ENCODE peak calls at places on chromosomes 3 and 15, in nine cellular contexts. Z, H, G, W, T, N, D, X and E are unnamed samples.
A peak's percentile ranks its signal among the peaks of the same experiment; 100 is the strongest.

GRCh38 chr3:50126287-50127211 is 28.6 kb upstream of the SEMA3F start:
- DNase-seq in W (no peak), T (no peak), N (no peak), X (no peak), D (no peak), Z (no peak), H (peak; percentile 59), G (peak; percentile 51), E (peak; percentile 17)

GRCh38 chr15:83404143-83404542 is 43.0 kb upstream of the SH3GL3 start:
- DNase-seq in N (no peak), T (no peak), H (no peak), W (no peak), X (no peak), Z (no peak), D (no peak), G (no peak), E (no peak)

GRCh38 chr3:23776352-23776891 is 29.3 kb upstream of the UBE2E1 start:
- DNase-seq in T (no peak), W (no peak), N (no peak), G (no peak), D (no peak), Z (peak; percentile 52), X (no peak), H (peak; percentile 24), E (peak; percentile 54)

GRCh38 chr3:46875560-46875959 is 2.0 kb upstream of the PTH1R start:
- DNase-seq in Z (no peak), N (no peak), D (no peak), X (no peak), H (no peak), T (no peak), W (no peak), G (no peak), E (no peak)

GRCh38 chr3:10248984-10249748 is 907 bp downstream of the TATDN2 start:
- DNase-seq in H (no peak), W (peak; percentile 84), D (peak; percentile 4), G (no peak), X (peak; percentile 33), N (peak; percentile 70), Z (no peak), T (peak; percentile 52), E (no peak)

GRCh38 chr15:29018983-29019875 is 133.5 kb downstream of the APBA2 start:
- DNase-seq in T (no peak), W (no peak), G (no peak), X (no peak), D (no peak), N (no peak), H (no peak), Z (no peak), E (no peak)

GRCh38 chr15:27906802-27907201 is 192.3 kb downstream of the OCA2 start:
- DNase-seq in H (no peak), D (no peak), X (no peak), N (no peak), W (no peak), Z (no peak), T (no peak), G (no peak), E (no peak)

GRCh38 chr15:47762621-47763020 is 45.3 kb downstream of the SEMA6D start:
- DNase-seq in D (no peak), X (no peak), W (no peak), H (no peak), G (no peak), T (no peak), N (no peak), Z (no peak), E (no peak)

GRCh38 chr3:136545664-136546266 is 206.4 kb downstream of the STAG1 start:
- DNase-seq in G (no peak), T (no peak), H (peak; percentile 23), X (no peak), N (peak; percentile 2), W (no peak), Z (no peak), D (no peak), E (no peak)
- TF ChIP-seq CTCF in G (peak; percentile 42), T (no peak), H (peak; percentile 60), X (no peak), N (peak; percentile 20), W (no peak), Z (peak; percentile 28), D (no peak), E (no peak)

GRCh38 chr15:56737791-56738190 is 4.5 kb upstream of the ZNF280D start:
- DNase-seq in W (no peak), Z (no peak), N (no peak), D (no peak), H (no peak), T (no peak), X (no peak), G (no peak), E (no peak)

GRCh38 chr15:56739474-56739873 is 6.2 kb upstream of the ZNF280D start:
- DNase-seq in N (no peak), H (no peak), G (no peak), D (no peak), Z (no peak), T (no peak), X (no peak), W (no peak), E (no peak)

GRCh38 chr15:56736881-56737707 is 3.8 kb upstream of the ZNF280D start:
- DNase-seq in Z (no peak), H (no peak), N (peak; percentile 73), W (no peak), X (no peak), T (no peak), G (no peak), D (no peak), E (no peak)

GRCh38 chr15:56741541-56741940 is 8.2 kb upstream of the ZNF280D start:
- DNase-seq in Z (no peak), N (no peak), D (no peak), X (no peak), H (no peak), G (no peak), T (no peak), W (no peak), E (peak; percentile 31)

GRCh38 chr15:56739964-56740640 is 6.8 kb upstream of the ZNF280D start:
- DNase-seq in Z (no peak), D (no peak), T (no peak), W (peak; percentile 5), H (no peak), X (no peak), G (no peak), N (peak; percentile 52), E (no peak)
- TF ChIP-seq CTCF in Z (no peak), D (no peak), T (no peak), W (peak; percentile 43), H (peak; percentile 25), X (no peak), G (no peak), N (peak; percentile 54), E (peak; percentile 8)

DNA sequence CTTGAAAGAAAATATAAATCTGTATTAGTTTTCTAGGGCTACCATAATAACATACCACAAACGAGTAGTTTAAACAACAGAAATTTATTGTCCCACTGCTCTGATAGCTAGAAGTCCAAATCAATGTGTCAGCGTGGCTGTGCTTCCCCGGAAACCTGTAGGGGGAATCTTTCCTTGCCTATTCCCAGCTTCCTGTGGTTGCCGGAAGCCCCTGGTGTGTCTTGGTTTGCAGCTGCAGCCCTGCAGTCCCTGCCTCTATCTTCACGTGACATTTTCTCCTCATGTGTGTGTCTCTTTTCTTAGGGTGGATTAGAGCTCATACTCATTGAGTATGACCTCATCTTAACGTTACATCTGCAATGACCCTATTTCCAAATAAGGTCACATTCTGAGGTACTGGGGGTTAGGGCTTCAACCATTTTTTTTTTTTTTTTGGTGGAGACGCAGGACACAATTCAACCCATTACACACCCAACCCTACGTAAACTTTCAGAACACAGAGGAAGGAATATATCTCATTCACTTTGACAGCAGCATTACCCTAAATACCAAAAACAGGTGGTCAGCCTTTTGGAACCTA is 88.8 kb downstream of the RYK start:
- DNase-seq in D (no peak), T (no peak), X (no peak), H (no peak), W (no peak), G (no peak), Z (no peak), N (no peak), E (no peak)
- TF ChIP-seq CTCF in D (peak; percentile 26), T (no peak), X (no peak), H (no peak), W (no peak), G (no peak), Z (no peak), N (no peak), E (no peak)

GRCh38 chr3:44048949-44049348 is 192.7 kb upstream of the TOPAZ1 start:
- DNase-seq in H (no peak), Z (no peak), T (no peak), G (no peak), N (no peak), X (no peak), W (no peak), D (no peak), E (no peak)

GRCh38 chr3:44047796-44048195 is 193.9 kb upstream of the TOPAZ1 start:
- DNase-seq in T (no peak), X (no peak), Z (no peak), W (no peak), H (no peak), D (no peak), N (no peak), G (no peak), E (no peak)

GRCh38 chr3:44048196-44048924 is 193.3 kb upstream of the TOPAZ1 start:
- DNase-seq in G (no peak), D (no peak), Z (no peak), X (no peak), W (peak; percentile 4), T (no peak), N (no peak), H (peak; percentile 58), E (no peak)

GRCh38 chr3:44050051-44050570 is 191.6 kb upstream of the TOPAZ1 start:
- DNase-seq in D (no peak), G (no peak), N (no peak), T (no peak), Z (no peak), X (no peak), H (no peak), W (no peak), E (no peak)

GRCh38 chr3:44050867-44051266 is 190.8 kb upstream of the TOPAZ1 start:
- DNase-seq in D (no peak), Z (no peak), H (no peak), N (no peak), G (no peak), X (no peak), W (no peak), T (no peak), E (no peak)
- TF ChIP-seq CTCF in D (no peak), Z (no peak), H (no peak), N (no peak), G (no peak), X (no peak), W (no peak), T (no peak), E (no peak)